ENCODE peak calls at places on chromosome X, in four cellular contexts. One of them, this sample, is unnamed.

GRCh38 chrX:15998350-15998749 is 125.0 kb upstream of the GRPR start:
- DNase-seq in suprapubic skin: no peak
- DNase-seq in HTR-8/SVneo: no peak
- DNase-seq in endothelial cell: no peak
- DNase-seq in this sample: no peak

GRCh38 chrX:110851780-110852179 is 56.2 kb upstream of the CHRDL1 start:
- DNase-seq in HTR-8/SVneo: no peak
- DNase-seq in endothelial cell: no peak
- DNase-seq in suprapubic skin: no peak
- DNase-seq in this sample: no peak

GRCh38 chrX:17613979-17614572 is 123.2 kb upstream of the SCML1 start:
- DNase-seq in suprapubic skin: no peak
- DNase-seq in HTR-8/SVneo: no peak
- DNase-seq in endothelial cell: no peak
- DNase-seq in this sample: no peak

GRCh38 chrX:109732319-109732779 is 708 bp downstream of the ACSL4 start:
- DNase-seq in suprapubic skin: no peak
- DNase-seq in endothelial cell: peak; percentile 6
- DNase-seq in HTR-8/SVneo: no peak
- DNase-seq in this sample: no peak

GRCh38 chrX:17390325-17390992 is 15.5 kb downstream of the NHS start:
- DNase-seq in endothelial cell: no peak
- DNase-seq in suprapubic skin: no peak
- DNase-seq in HTR-8/SVneo: no peak
- DNase-seq in this sample: no peak

GRCh38 chrX:74421181-74422028 is at the start of gene SLC16A2:
- DNase-seq in endothelial cell: peak; percentile 52
- DNase-seq in HTR-8/SVneo: peak; percentile 86
- DNase-seq in suprapubic skin: peak; percentile 79
- DNase-seq in this sample: peak; percentile 2

GRCh38 chrX:123173833-123174232 is 10.2 kb upstream of the GRIA3 start:
- DNase-seq in endothelial cell: no peak
- DNase-seq in suprapubic skin: no peak
- DNase-seq in HTR-8/SVneo: no peak
- DNase-seq in this sample: no peak

GRCh38 chrX:19769467-19769866 is 117.9 kb downstream of the SH3KBP1 start:
- DNase-seq in suprapubic skin: no peak
- DNase-seq in HTR-8/SVneo: no peak
- DNase-seq in endothelial cell: no peak
- DNase-seq in this sample: no peak

GRCh38 chrX:112769034-112769433 is 71.6 kb downstream of the AMOT start:
- DNase-seq in suprapubic skin: no peak
- DNase-seq in endothelial cell: no peak
- DNase-seq in HTR-8/SVneo: no peak
- DNase-seq in this sample: no peak

GRCh38 chrX:40647307-40648197 is at the start of gene CXorf38:
- DNase-seq in HTR-8/SVneo: peak; percentile 83
- DNase-seq in endothelial cell: peak; percentile 84
- DNase-seq in suprapubic skin: peak; percentile 95
- DNase-seq in this sample: peak; percentile 90

This sample was measured in effector memory CD8-positive, alpha-beta T cell.